ENCODE peak calls at places on chromosome 18, in ten cellular contexts. I is endothelial cell, R is A172, J is T-cell, S is OCI-LY7, B is stomach, T is NCI-H1092, X is IMR-90, K is WTC11, Y is AG08395. Z is an unnamed sample.

GRCh38 chr18:72207280-72207679 is 336.9 kb downstream of the CBLN2 start:
- DNase-seq in I (no peak), R (no peak), J (no peak), S (no peak), B (no peak), T (no peak), X (no peak), K (no peak), Y (no peak), Z (no peak)

GRCh38 chr18:8121942-8122480 is 487.2 kb upstream of the RAB12 start:
- DNase-seq in I (no peak), R (peak; percentile 42), J (no peak), S (no peak), B (no peak), T (no peak), X (peak; percentile 94), K (no peak), Y (peak; percentile 30), Z (peak; percentile 42)

GRCh38 chr18:50944245-50944917 is 23.5 kb upstream of the ELAC1 start:
- DNase-seq in I (no peak), R (no peak), J (no peak), S (no peak), B (no peak), T (no peak), X (no peak), K (no peak), Y (peak; percentile 41), Z (peak; percentile 86)

GRCh38 chr18:48348739-48349138 is 60.4 kb downstream of the ZBTB7C start:
- DNase-seq in I (no peak), R (no peak), J (no peak), S (no peak), B (no peak), T (no peak), X (no peak), K (no peak), Y (no peak), Z (no peak)

GRCh38 chr18:41268271-41268670 is 686.8 kb upstream of the PIK3C3 start:
- DNase-seq in I (no peak), R (no peak), J (no peak), S (no peak), B (no peak), T (no peak), X (no peak), K (no peak), Y (no peak), Z (peak; percentile 58)

GRCh38 chr18:21740474-21740723 is 193 bp upstream of the MIB1 start:
- DNase-seq in I (no peak), R (peak; percentile 96), J (peak; percentile 98), S (peak; percentile 98), B (no peak), T (no peak), X (peak; percentile 94), K (peak; percentile 99), Y (peak; percentile 98), Z (no peak)

GRCh38 chr18:31683106-31683505 is 1.3 kb downstream of the B4GALT6 start:
- DNase-seq in I (no peak), R (no peak), J (no peak), S (no peak), B (no peak), T (no peak), X (no peak), K (no peak), Y (no peak), Z (peak; percentile 27)

GRCh38 chr18:49893036-49893435 is 79.7 kb upstream of the ACAA2 start:
- DNase-seq in I (no peak), R (no peak), J (no peak), S (no peak), B (no peak), T (no peak), X (no peak), K (no peak), Y (no peak), Z (no peak)

GRCh38 chr18:35095983-35096676 is 54.9 kb downstream of the MAPRE2 start:
- DNase-seq in I (no peak), R (no peak), J (no peak), S (no peak), B (no peak), T (no peak), X (peak; percentile 35), K (no peak), Y (no peak), Z (no peak)

GRCh38 chr18:43789234-43790000 is 512.1 kb upstream of the SYT4 start:
- DNase-seq in I (no peak), R (no peak), J (no peak), S (no peak), B (no peak), T (peak; percentile 22), X (no peak), K (no peak), Y (peak; percentile 7), Z (peak; percentile 50)

GRCh38 chr18:51234117-51235010 is 36.9 kb upstream of the MEX3C start:
- DNase-seq in I (no peak), R (peak; percentile 38), J (no peak), S (no peak), B (no peak), T (no peak), X (no peak), K (no peak), Y (no peak), Z (no peak)

GRCh38 chr18:76351961-76352581 is 143.0 kb downstream of the ZNF516 start:
- DNase-seq in I (no peak), R (no peak), J (no peak), S (no peak), B (no peak), T (peak; percentile 88), X (peak; percentile 92), K (no peak), Y (peak; percentile 93), Z (peak; percentile 98)

GRCh38 chr18:68564961-68565360 is 149.9 kb downstream of the TMX3 start:
- DNase-seq in I (no peak), R (no peak), J (no peak), S (no peak), B (no peak), T (no peak), X (no peak), K (no peak), Y (peak; percentile 21), Z (no peak)

GRCh38 chr18:3281456-3282400 is 19.8 kb downstream of the MYL12B start:
- DNase-seq in I (no peak), R (peak; percentile 89), J (no peak), S (peak; percentile 91), B (no peak), T (peak; percentile 42), X (peak; percentile 86), K (no peak), Y (peak; percentile 73), Z (no peak)

GRCh38 chr18:49855711-49856110 is 42.4 kb upstream of the ACAA2 start:
- DNase-seq in I (no peak), R (no peak), J (no peak), S (no peak), B (no peak), T (no peak), X (no peak), K (no peak), Y (no peak), Z (no peak)

Z was measured in osteoblast.